ENCODE peak calls at places on chromosome X, in four cellular contexts. One of them, this sample, is unnamed.
A peak's percentile ranks its signal among the peaks of the same experiment; 100 is the strongest.

GRCh38 chrX:68870357-68870756 is 41.5 kb downstream of the EFNB1 start:
- DNase-seq in Panc1: no peak
- DNase-seq in upper lobe of left lung: no peak
- DNase-seq in breast epithelium: no peak
- DNase-seq in this sample: no peak

GRCh38 chrX:22730542-22730941 is 269.2 kb upstream of the DDX53 start:
- DNase-seq in Panc1: no peak
- DNase-seq in upper lobe of left lung: no peak
- DNase-seq in breast epithelium: no peak
- DNase-seq in this sample: no peak

GRCh38 chrX:8841911-8842310 is 40.7 kb upstream of the FAM9A start:
- DNase-seq in Panc1: no peak
- DNase-seq in upper lobe of left lung: no peak
- DNase-seq in breast epithelium: no peak
- DNase-seq in this sample: no peak

GRCh38 chrX:68829594-68830485 is 1.0 kb downstream of the EFNB1 start:
- DNase-seq in Panc1: no peak
- DNase-seq in upper lobe of left lung: peak; percentile 23
- DNase-seq in breast epithelium: no peak
- DNase-seq in this sample: peak; percentile 70

GRCh38 chrX:103565752-103566151 is 19.6 kb upstream of the TCEAL4 start:
- DNase-seq in Panc1: no peak
- DNase-seq in upper lobe of left lung: no peak
- DNase-seq in breast epithelium: no peak
- DNase-seq in this sample: no peak

GRCh38 chrX:48958635-48959094 is 1.3 kb upstream of the OTUD5 start:
- DNase-seq in Panc1: no peak
- DNase-seq in upper lobe of left lung: no peak
- DNase-seq in breast epithelium: peak; percentile 52
- DNase-seq in this sample: peak; percentile 82

GRCh38 chrX:21740329-21741274 is 17.3 kb downstream of the SMPX start:
- DNase-seq in Panc1: no peak
- DNase-seq in upper lobe of left lung: no peak
- DNase-seq in breast epithelium: no peak
- DNase-seq in this sample: no peak

GRCh38 chrX:21723097-21723496 is 34.8 kb downstream of the SMPX start:
- DNase-seq in Panc1: no peak
- DNase-seq in upper lobe of left lung: no peak
- DNase-seq in breast epithelium: no peak
- DNase-seq in this sample: no peak

GRCh38 chrX:103215037-103215767 is at the start of gene BEX4:
- DNase-seq in Panc1: no peak
- DNase-seq in upper lobe of left lung: peak; percentile 89
- DNase-seq in breast epithelium: peak; percentile 85
- DNase-seq in this sample: peak; percentile 95

GRCh38 chrX:131818297-131818936 is 204.7 kb upstream of the STK26 start:
- DNase-seq in Panc1: no peak
- DNase-seq in upper lobe of left lung: no peak
- DNase-seq in breast epithelium: no peak
- DNase-seq in this sample: no peak

GRCh38 chrX:1719270-1719669 is 104.4 kb downstream of the ASMT start:
- DNase-seq in Panc1: no peak
- DNase-seq in upper lobe of left lung: no peak
- DNase-seq in breast epithelium: no peak
- DNase-seq in this sample: no peak

GRCh38 chrX:37942170-37942569 is 64.2 kb upstream of the SYTL5 start:
- DNase-seq in Panc1: no peak
- DNase-seq in upper lobe of left lung: no peak
- DNase-seq in breast epithelium: no peak
- DNase-seq in this sample: no peak

GRCh38 chrX:138877746-138878145 is 166.2 kb upstream of the FGF13 start:
- DNase-seq in Panc1: no peak
- DNase-seq in upper lobe of left lung: no peak
- DNase-seq in breast epithelium: no peak
- DNase-seq in this sample: no peak

GRCh38 chrX:10146350-10146749 is 10.4 kb upstream of the CLCN4 start:
- DNase-seq in Panc1: no peak
- DNase-seq in upper lobe of left lung: no peak
- DNase-seq in breast epithelium: no peak
- DNase-seq in this sample: peak; percentile 60

GRCh38 chrX:124348152-124348551 is 1.8 kb downstream of the SH2D1A start:
- DNase-seq in Panc1: no peak
- DNase-seq in upper lobe of left lung: no peak
- DNase-seq in breast epithelium: no peak
- DNase-seq in this sample: no peak

GRCh38 chrX:155148724-155149537 is 67.3 kb upstream of the VBP1 start:
- DNase-seq in Panc1: no peak
- DNase-seq in upper lobe of left lung: no peak
- DNase-seq in breast epithelium: no peak
- DNase-seq in this sample: no peak

DNA sequence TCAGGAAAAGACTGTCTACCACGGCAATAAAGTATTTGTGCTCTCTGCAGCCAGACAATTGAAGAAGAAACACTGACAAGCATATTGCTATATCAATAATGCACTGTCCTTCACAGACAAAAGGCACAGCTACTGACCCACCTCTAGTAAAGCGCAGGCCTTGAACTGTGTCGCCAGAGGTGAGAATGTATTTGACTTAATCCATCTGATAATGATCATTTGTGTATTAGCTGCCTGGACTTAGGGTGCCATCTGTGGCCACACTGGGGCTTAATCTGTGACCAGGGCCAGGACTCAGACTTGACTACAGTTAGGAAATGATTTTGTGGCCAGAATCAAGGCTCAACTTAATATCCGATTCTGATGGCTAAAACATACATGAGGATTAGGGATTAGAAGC is 260.4 kb downstream of the SMARCA1 start:
- DNase-seq in Panc1: no peak
- DNase-seq in upper lobe of left lung: no peak
- DNase-seq in breast epithelium: no peak
- DNase-seq in this sample: no peak
- TF ChIP-seq POLR2AphosphoS5 in Panc1: no peak
- TF ChIP-seq POLR2AphosphoS5 in upper lobe of left lung: no peak
- TF ChIP-seq POLR2AphosphoS5 in breast epithelium: no peak
- TF ChIP-seq POLR2AphosphoS5 in this sample: no peak

GRCh38 chrX:19760345-19760744 is 127.1 kb downstream of the SH3KBP1 start:
- DNase-seq in Panc1: no peak
- DNase-seq in upper lobe of left lung: no peak
- DNase-seq in breast epithelium: no peak
- DNase-seq in this sample: no peak

GRCh38 chrX:19758536-19758935 is 128.9 kb downstream of the SH3KBP1 start:
- DNase-seq in Panc1: no peak
- DNase-seq in upper lobe of left lung: no peak
- DNase-seq in breast epithelium: no peak
- DNase-seq in this sample: no peak

GRCh38 chrX:19760841-19761512 is 126.4 kb downstream of the SH3KBP1 start:
- DNase-seq in Panc1: no peak
- DNase-seq in upper lobe of left lung: no peak
- DNase-seq in breast epithelium: no peak
- DNase-seq in this sample: no peak

GRCh38 chrX:19765628-19766027 is 121.8 kb downstream of the SH3KBP1 start:
- DNase-seq in Panc1: no peak
- DNase-seq in upper lobe of left lung: no peak
- DNase-seq in breast epithelium: no peak
- DNase-seq in this sample: no peak

GRCh38 chrX:19761554-19762295 is 125.7 kb downstream of the SH3KBP1 start:
- DNase-seq in Panc1: no peak
- DNase-seq in upper lobe of left lung: no peak
- DNase-seq in breast epithelium: no peak
- DNase-seq in this sample: no peak
- H3K4me1 ChIP-seq in Panc1: no peaks in the 10 kb centered on the region
- H3K4me1 ChIP-seq in upper lobe of left lung: no peaks in the 10 kb centered on the region
- H3K4me1 ChIP-seq in breast epithelium: no peaks in the 10 kb centered on the region
- H3K4me1 ChIP-seq in this sample: no peaks in the 10 kb centered on the region

GRCh38 chrX:105299286-105299685 is 78.8 kb upstream of the TEX13A start:
- DNase-seq in Panc1: no peak
- DNase-seq in upper lobe of left lung: no peak
- DNase-seq in breast epithelium: no peak
- DNase-seq in this sample: no peak
- TF ChIP-seq POLR2AphosphoS5 in Panc1: no peak
- TF ChIP-seq POLR2AphosphoS5 in upper lobe of left lung: no peak
- TF ChIP-seq POLR2AphosphoS5 in breast epithelium: no peak
- TF ChIP-seq POLR2AphosphoS5 in this sample: no peak

DNA sequence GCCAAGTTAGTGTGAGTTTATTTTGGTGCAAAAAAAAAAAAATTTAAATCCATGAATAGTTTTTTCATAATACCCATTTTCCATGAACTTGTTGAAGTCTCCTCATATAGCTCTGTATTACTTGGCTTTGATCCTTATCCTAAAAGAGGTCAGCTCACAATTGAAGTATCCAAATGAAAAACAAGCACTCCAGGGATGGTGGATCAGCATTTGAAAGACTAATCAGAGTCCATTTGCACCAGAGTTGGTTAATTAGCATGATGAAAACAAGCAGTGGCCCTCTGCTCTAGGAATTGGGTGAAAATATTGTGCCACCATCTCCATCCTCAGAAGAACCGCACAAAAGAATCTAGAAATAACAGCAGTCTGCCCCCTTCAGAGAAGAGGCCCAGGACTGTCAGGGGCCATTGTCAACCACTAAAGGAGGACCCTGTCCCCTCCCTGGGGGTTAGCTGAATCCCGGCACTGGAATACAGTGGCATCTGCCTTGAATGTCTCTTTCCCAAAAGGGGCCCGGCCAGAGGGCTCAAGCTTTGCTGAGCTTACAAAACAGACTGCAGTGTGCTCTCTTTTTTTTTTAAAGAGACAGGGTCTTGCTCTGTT is 24.7 kb downstream of the SH3KBP1 start:
- DNase-seq in Panc1: no peak
- DNase-seq in upper lobe of left lung: no peak
- DNase-seq in breast epithelium: no peak
- DNase-seq in this sample: no peak
- H3K4me1 ChIP-seq in Panc1: no peaks in the 10 kb centered on the region
- H3K4me1 ChIP-seq in upper lobe of left lung: peaks cover 16% of the 10 kb centered on the region
- H3K4me1 ChIP-seq in breast epithelium: no peaks in the 10 kb centered on the region
- H3K4me1 ChIP-seq in this sample: no peaks in the 10 kb centered on the region

GRCh38 chrX:45401923-45402322 is 201.2 kb upstream of the DIPK2B start:
- DNase-seq in Panc1: no peak
- DNase-seq in upper lobe of left lung: no peak
- DNase-seq in breast epithelium: no peak
- DNase-seq in this sample: no peak
- TF ChIP-seq POLR2AphosphoS5 in Panc1: no peak
- TF ChIP-seq POLR2AphosphoS5 in upper lobe of left lung: no peak
- TF ChIP-seq POLR2AphosphoS5 in breast epithelium: no peak
- TF ChIP-seq POLR2AphosphoS5 in this sample: no peak